ENCODE peak calls at places on chromosome 10, in six cellular contexts. One of them, this sample, is unnamed.

GRCh38 chr10:25522946-25523608 is 348.3 kb downstream of the GPR158 start:
- DNase-seq in MM.1S: no peak
- DNase-seq in CD4-positive, alpha-beta T cell: no peak
- DNase-seq in neuronal stem cell: peak; percentile 27
- DNase-seq in stimulated activated CD4-positive, alpha-beta T cell treated with anti-CD3 and anti-CD28 coated beads, TNF-alpha, amount 100 ng/mL, for 4 hours: no peak
- DNase-seq in hippocampal formation: no peak
- DNase-seq in this sample: peak; percentile 27

GRCh38 chr10:114526112-114526496 is 121.8 kb upstream of the AFAP1L2 start:
- DNase-seq in MM.1S: peak; percentile 72
- DNase-seq in CD4-positive, alpha-beta T cell: no peak
- DNase-seq in neuronal stem cell: no peak
- DNase-seq in stimulated activated CD4-positive, alpha-beta T cell treated with anti-CD3 and anti-CD28 coated beads, TNF-alpha, amount 100 ng/mL, for 4 hours: no peak
- DNase-seq in hippocampal formation: no peak
- DNase-seq in this sample: no peak

GRCh38 chr10:5890519-5890878 is 456 bp downstream of the FBH1 start:
- DNase-seq in MM.1S: peak; percentile 27
- DNase-seq in CD4-positive, alpha-beta T cell: no peak
- DNase-seq in neuronal stem cell: no peak
- DNase-seq in stimulated activated CD4-positive, alpha-beta T cell treated with anti-CD3 and anti-CD28 coated beads, TNF-alpha, amount 100 ng/mL, for 4 hours: peak; percentile 4
- DNase-seq in hippocampal formation: no peak
- DNase-seq in this sample: no peak

GRCh38 chr10:454860-455259 is 234.6 kb downstream of the DIP2C start:
- DNase-seq in MM.1S: no peak
- DNase-seq in CD4-positive, alpha-beta T cell: no peak
- DNase-seq in neuronal stem cell: no peak
- DNase-seq in stimulated activated CD4-positive, alpha-beta T cell treated with anti-CD3 and anti-CD28 coated beads, TNF-alpha, amount 100 ng/mL, for 4 hours: no peak
- DNase-seq in hippocampal formation: no peak
- DNase-seq in this sample: no peak

GRCh38 chr10:132063432-132063831 is 2.3 kb upstream of the JAKMIP3 start:
- DNase-seq in MM.1S: no peak
- DNase-seq in CD4-positive, alpha-beta T cell: no peak
- DNase-seq in neuronal stem cell: no peak
- DNase-seq in stimulated activated CD4-positive, alpha-beta T cell treated with anti-CD3 and anti-CD28 coated beads, TNF-alpha, amount 100 ng/mL, for 4 hours: no peak
- DNase-seq in hippocampal formation: peak; percentile 49
- DNase-seq in this sample: no peak

GRCh38 chr10:62638062-62638477 is 166.4 kb upstream of the ADO start:
- DNase-seq in MM.1S: peak; percentile 67
- DNase-seq in CD4-positive, alpha-beta T cell: no peak
- DNase-seq in neuronal stem cell: no peak
- DNase-seq in stimulated activated CD4-positive, alpha-beta T cell treated with anti-CD3 and anti-CD28 coated beads, TNF-alpha, amount 100 ng/mL, for 4 hours: no peak
- DNase-seq in hippocampal formation: no peak
- DNase-seq in this sample: no peak

GRCh38 chr10:90561666-90562065 is 296.2 kb downstream of the HTR7 start:
- DNase-seq in MM.1S: no peak
- DNase-seq in CD4-positive, alpha-beta T cell: no peak
- DNase-seq in neuronal stem cell: no peak
- DNase-seq in stimulated activated CD4-positive, alpha-beta T cell treated with anti-CD3 and anti-CD28 coated beads, TNF-alpha, amount 100 ng/mL, for 4 hours: no peak
- DNase-seq in hippocampal formation: no peak
- DNase-seq in this sample: no peak

GRCh38 chr10:69801434-69802315 is at the start of gene COL13A1:
- DNase-seq in MM.1S: no peak
- DNase-seq in CD4-positive, alpha-beta T cell: no peak
- DNase-seq in neuronal stem cell: peak; percentile 74
- DNase-seq in stimulated activated CD4-positive, alpha-beta T cell treated with anti-CD3 and anti-CD28 coated beads, TNF-alpha, amount 100 ng/mL, for 4 hours: no peak
- DNase-seq in hippocampal formation: no peak
- DNase-seq in this sample: no peak

GRCh38 chr10:62492012-62492869 is 118.1 kb downstream of the ZNF365 start:
- DNase-seq in MM.1S: peak; percentile 48
- DNase-seq in CD4-positive, alpha-beta T cell: no peak
- DNase-seq in neuronal stem cell: peak; percentile 11
- DNase-seq in stimulated activated CD4-positive, alpha-beta T cell treated with anti-CD3 and anti-CD28 coated beads, TNF-alpha, amount 100 ng/mL, for 4 hours: no peak
- DNase-seq in hippocampal formation: no peak
- DNase-seq in this sample: no peak